ENCODE peak calls at places on chromosomes 3 and 15, in four cellular contexts. Y is small intestine; H is CD8-positive, alpha-beta memory T cell; W is RPMI7951. N is an unnamed sample.

GRCh38 chr15:61130945-61131597 is 98.0 kb downstream of the RORA start:
- DNase-seq in Y (no peak), H (no peak), W (no peak), N (no peak)

GRCh38 chr3:155032918-155033317 is 47.2 kb upstream of the MME start:
- DNase-seq in Y (no peak), H (no peak), W (peak), N (no peak)

GRCh38 chr3:124422805-124423204 is 307.4 kb upstream of the UMPS start:
- DNase-seq in Y (no peak), H (no peak), W (no peak), N (no peak)

GRCh38 chr15:38226867-38227266 is 25.8 kb upstream of the SPRED1 start:
- DNase-seq in Y (peak), H (no peak), W (peak), N (no peak)

GRCh38 chr3:145696011-145696410 is 465.0 kb downstream of the PLOD2 start:
- DNase-seq in Y (no peak), H (no peak), W (no peak), N (no peak)

GRCh38 chr3:150739200-150739863 is 23.6 kb downstream of the SIAH2 start:
- DNase-seq in Y (no peak), H (no peak), W (no peak), N (no peak)

GRCh38 chr3:179068779-179069530 is 2.7 kb downstream of the ZMAT3 start:
- DNase-seq in Y (no peak), H (no peak), W (peak), N (no peak)

GRCh38 chr3:10975695-10976234 is 16.8 kb upstream of the SLC6A1 start:
- DNase-seq in Y (no peak), H (no peak), W (no peak), N (no peak)

GRCh38 chr3:127568604-127569003 is 21.9 kb downstream of the TPRA1 start:
- DNase-seq in Y (no peak), H (no peak), W (no peak), N (no peak)

GRCh38 chr15:91108421-91108820 is 8.4 kb downstream of the SV2B start:
- DNase-seq in Y (no peak), H (no peak), W (no peak), N (no peak)

GRCh38 chr3:120559228-120560061 is 36.7 kb upstream of the NDUFB4 start:
- DNase-seq in Y (no peak), H (no peak), W (peak), N (no peak)

GRCh38 chr3:26712211-26713026 is 89.8 kb downstream of the LRRC3B start:
- DNase-seq in Y (peak), H (no peak), W (peak), N (peak)

N was measured in iPS DF 6.9.